ENCODE peak calls at places on chromosome 17, in eight cellular contexts. K is GM10248, T is NB4, L is H1, D is A549, N is transverse colon, X is HepG2, E is IMR-90. W is an unnamed sample.

GRCh38 chr17:1299729-1300579 is 20.5 kb downstream of the TRARG1 start:
- DNase-seq in K (no peak), T (no peak), L (no peak), D (no peak), N (no peak), X (no peak), E (no peak), W (no peak)

GRCh38 chr17:72588561-72588960 is 467.7 kb downstream of the SOX9 start:
- DNase-seq in K (no peak), T (no peak), L (no peak), D (no peak), N (no peak), X (no peak), E (no peak), W (no peak)

GRCh38 chr17:42325026-42325425 is 36.7 kb downstream of the STAT5A start:
- DNase-seq in K (no peak), T (no peak), L (no peak), D (peak), N (no peak), X (no peak), E (peak), W (no peak)

GRCh38 chr17:17661834-17662233 is 19.4 kb upstream of the RAI1 start:
- DNase-seq in K (no peak), T (no peak), L (no peak), D (no peak), N (no peak), X (no peak), E (no peak), W (no peak)

GRCh38 chr17:22310717-22311686 is 618.7 kb downstream of the KCNJ18 start:
- DNase-seq in K (no peak), T (peak), L (no peak), D (peak), N (no peak), X (peak), E (no peak), W (no peak)

GRCh38 chr17:83192161-83192788 is 112.9 kb downstream of the METRNL start:
- DNase-seq in K (no peak), T (peak), L (no peak), D (no peak), N (peak), X (no peak), E (peak), W (no peak)

GRCh38 chr17:17391575-17392370 is 85.0 kb upstream of the MED9 start:
- DNase-seq in K (no peak), T (no peak), L (no peak), D (no peak), N (peak), X (no peak), E (no peak), W (no peak)

GRCh38 chr17:81452551-81452950 is 57.3 kb downstream of the BAHCC1 start:
- DNase-seq in K (no peak), T (no peak), L (no peak), D (no peak), N (no peak), X (no peak), E (no peak), W (no peak)

GRCh38 chr17:1110844-1111598 is 68.8 kb downstream of the ABR start:
- DNase-seq in K (no peak), T (peak), L (no peak), D (peak), N (peak), X (peak), E (peak), W (no peak)

GRCh38 chr17:79009397-79010303 is at the start of gene CANT1:
- DNase-seq in K (peak), T (peak), L (peak), D (peak), N (peak), X (peak), E (peak), W (peak)

GRCh38 chr17:35540589-35541404 is 3.3 kb upstream of the SLFN12L start:
- DNase-seq in K (no peak), T (peak), L (no peak), D (no peak), N (peak), X (no peak), E (peak), W (no peak)

GRCh38 chr17:17351901-17352781 is 49.0 kb downstream of the NT5M start:
- DNase-seq in K (no peak), T (peak), L (no peak), D (no peak), N (no peak), X (peak), E (peak), W (no peak)

GRCh38 chr17:21330436-21331160 is 45.6 kb upstream of the KCNJ12 start:
- DNase-seq in K (no peak), T (no peak), L (no peak), D (no peak), N (no peak), X (no peak), E (no peak), W (no peak)

GRCh38 chr17:34458266-34458665 is 95.2 kb upstream of the CCL1 start:
- DNase-seq in K (no peak), T (no peak), L (no peak), D (no peak), N (no peak), X (no peak), E (no peak), W (no peak)

GRCh38 chr17:57357830-57358426 is 101.6 kb downstream of the MSI2 start:
- DNase-seq in K (peak), T (no peak), L (no peak), D (no peak), N (peak), X (no peak), E (no peak), W (no peak)

GRCh38 chr17:41792835-41793748 is 6.6 kb upstream of the JUP start:
- DNase-seq in K (no peak), T (peak), L (no peak), D (peak), N (peak), X (peak), E (peak), W (no peak)

GRCh38 chr17:1565860-1566259 is 3.3 kb upstream of the PITPNA start:
- DNase-seq in K (no peak), T (no peak), L (no peak), D (no peak), N (no peak), X (no peak), E (no peak), W (no peak)

GRCh38 chr17:17837380-17837821 is 615 bp upstream of the SREBF1 start:
- DNase-seq in K (no peak), T (peak), L (no peak), D (peak), N (no peak), X (peak), E (peak), W (no peak)

GRCh38 chr17:44121997-44122824 is 1.2 kb downstream of the HDAC5 start:
- DNase-seq in K (no peak), T (peak), L (no peak), D (no peak), N (no peak), X (no peak), E (no peak), W (no peak)

GRCh38 chr17:35254107-35254802 is 11.4 kb downstream of the SLFN5 start:
- DNase-seq in K (no peak), T (peak), L (no peak), D (peak), N (peak), X (peak), E (peak), W (no peak)

GRCh38 chr17:44599298-44600175 is 42.3 kb downstream of the FZD2 start:
- DNase-seq in K (no peak), T (no peak), L (no peak), D (peak), N (peak), X (no peak), E (peak), W (no peak)

GRCh38 chr17:78986048-78986648 is 6.4 kb upstream of the LGALS3BP start:
- DNase-seq in K (no peak), T (peak), L (no peak), D (no peak), N (peak), X (peak), E (peak), W (no peak)

GRCh38 chr17:2592974-2593845 is at the start of gene PAFAH1B1:
- DNase-seq in K (peak), T (peak), L (peak), D (peak), N (peak), X (peak), E (peak), W (peak)
- TF ChIP-seq CTCF in K (peak), T (no peak), L (no peak), D (peak), N (no peak), X (peak), E (peak), W (peak)

GRCh38 chr17:15977894-15978293 is 21.6 kb downstream of the ZSWIM7 start:
- DNase-seq in K (no peak), T (no peak), L (no peak), D (no peak), N (no peak), X (no peak), E (no peak), W (no peak)
- TF ChIP-seq CTCF in K (no peak), T (no peak), L (no peak), D (no peak), N (no peak), X (peak), E (no peak), W (no peak)

GRCh38 chr17:51731941-51732722 is 426.4 kb downstream of the CA10 start:
- DNase-seq in K (no peak), T (no peak), L (no peak), D (no peak), N (no peak), X (no peak), E (no peak), W (no peak)

GRCh38 chr17:51734976-51735375 is 423.5 kb downstream of the CA10 start:
- DNase-seq in K (no peak), T (no peak), L (no peak), D (no peak), N (no peak), X (no peak), E (no peak), W (no peak)

GRCh38 chr17:51733166-51733565 is 425.3 kb downstream of the CA10 start:
- DNase-seq in K (no peak), T (no peak), L (no peak), D (no peak), N (no peak), X (no peak), E (no peak), W (no peak)

GRCh38 chr17:51739245-51739886 is 419.1 kb downstream of the CA10 start:
- DNase-seq in K (no peak), T (no peak), L (no peak), D (no peak), N (no peak), X (no peak), E (no peak), W (no peak)

DNA sequence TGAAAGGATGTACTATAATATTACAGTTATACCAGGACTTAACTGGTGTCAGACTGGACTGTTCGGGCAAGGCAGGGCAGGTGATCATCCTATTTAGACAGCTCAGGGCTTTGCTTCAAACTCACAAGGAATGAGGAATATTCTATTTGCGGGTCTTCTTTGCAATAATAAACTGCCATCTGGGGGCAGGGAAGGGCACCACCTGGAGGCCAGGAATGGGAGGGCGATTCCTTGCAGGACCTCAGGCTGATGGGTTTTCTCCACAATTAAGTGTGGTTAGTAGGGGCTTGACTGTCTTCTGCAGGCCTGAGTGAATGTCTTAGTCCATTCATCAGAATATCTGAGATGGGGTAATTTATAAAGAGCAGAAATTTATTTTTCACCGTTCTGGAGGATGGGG is 424.1 kb downstream of the CA10 start:
- DNase-seq in K (peak), T (no peak), L (peak), D (no peak), N (no peak), X (no peak), E (no peak), W (no peak)
- TF ChIP-seq CTCF in K (no peak), T (no peak), L (peak), D (no peak), N (no peak), X (peak), E (no peak), W (peak)

DNA sequence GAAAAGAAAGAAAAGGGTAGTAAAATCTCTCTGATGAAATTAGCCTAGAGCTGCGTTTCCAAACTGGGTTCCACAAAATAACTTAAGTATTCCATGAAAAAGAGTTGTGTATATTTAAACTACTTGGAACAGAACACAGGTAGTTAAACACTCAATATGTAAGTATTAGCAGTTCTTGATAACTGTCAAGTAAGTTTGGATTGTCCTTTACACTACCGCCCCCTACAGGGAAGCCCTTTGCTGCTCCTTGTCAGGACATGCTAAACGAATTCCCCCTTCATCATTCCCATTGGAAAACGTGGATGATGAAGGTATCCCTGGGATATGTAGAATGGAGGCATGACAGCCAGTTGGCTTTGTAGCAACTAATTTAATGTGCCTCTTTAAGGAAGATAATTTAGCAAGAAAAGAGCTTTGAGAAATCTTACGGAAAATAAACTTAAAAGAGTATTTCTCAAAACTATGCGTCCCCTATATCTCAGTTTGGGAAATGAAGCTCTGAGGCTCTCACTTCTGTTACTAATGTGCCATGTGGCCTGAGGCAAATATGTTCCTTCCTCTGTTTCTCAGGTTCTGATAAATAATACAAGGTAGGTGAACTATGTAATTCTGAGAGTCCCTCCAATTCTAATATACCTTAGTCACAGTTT is 18.8 kb downstream of the NCBP3 start:
- DNase-seq in K (peak), T (peak), L (no peak), D (peak), N (peak), X (peak), E (peak), W (peak)
- TF ChIP-seq CTCF in K (peak), T (peak), L (peak), D (peak), N (peak), X (peak), E (peak), W (peak)

GRCh38 chr17:27455914-27456680 is at the start of gene KSR1:
- DNase-seq in K (peak), T (peak), L (peak), D (peak), N (peak), X (peak), E (peak), W (peak)
- TF ChIP-seq CTCF in K (peak), T (peak), L (peak), D (peak), N (peak), X (peak), E (peak), W (peak)

DNA sequence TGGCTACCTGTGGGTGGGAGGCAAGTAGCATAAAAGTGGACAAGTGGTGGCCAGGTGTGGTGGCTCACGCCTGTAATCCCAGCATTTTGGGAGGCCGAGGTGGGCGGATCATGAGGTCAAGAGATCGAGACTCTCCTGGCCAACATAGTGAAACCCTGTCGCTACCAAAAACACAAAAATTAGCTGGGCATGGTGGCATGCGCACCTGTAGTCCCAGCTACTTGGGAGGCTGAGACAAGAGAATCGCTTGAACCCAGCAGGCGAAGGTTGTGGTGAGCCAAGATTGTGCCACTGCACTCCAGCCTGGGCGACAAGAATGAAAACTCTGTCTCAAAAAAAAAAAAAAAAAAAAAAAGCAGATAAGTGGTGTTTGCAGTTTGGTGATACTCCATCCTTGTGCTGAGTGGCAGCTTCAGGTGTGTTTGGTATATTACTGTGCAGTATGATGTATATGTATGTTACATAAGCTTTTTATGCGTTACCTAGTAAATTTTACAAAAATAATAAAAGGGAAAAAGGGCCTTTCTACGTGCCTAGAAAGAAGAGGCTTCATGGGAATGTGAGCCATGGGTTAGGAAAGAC is 856 bp downstream of the ICAM2 start:
- DNase-seq in K (peak), T (no peak), L (no peak), D (no peak), N (no peak), X (no peak), E (no peak), W (no peak)
- TF ChIP-seq CTCF in K (no peak), T (no peak), L (no peak), D (no peak), N (no peak), X (no peak), E (no peak), W (no peak)

DNA sequence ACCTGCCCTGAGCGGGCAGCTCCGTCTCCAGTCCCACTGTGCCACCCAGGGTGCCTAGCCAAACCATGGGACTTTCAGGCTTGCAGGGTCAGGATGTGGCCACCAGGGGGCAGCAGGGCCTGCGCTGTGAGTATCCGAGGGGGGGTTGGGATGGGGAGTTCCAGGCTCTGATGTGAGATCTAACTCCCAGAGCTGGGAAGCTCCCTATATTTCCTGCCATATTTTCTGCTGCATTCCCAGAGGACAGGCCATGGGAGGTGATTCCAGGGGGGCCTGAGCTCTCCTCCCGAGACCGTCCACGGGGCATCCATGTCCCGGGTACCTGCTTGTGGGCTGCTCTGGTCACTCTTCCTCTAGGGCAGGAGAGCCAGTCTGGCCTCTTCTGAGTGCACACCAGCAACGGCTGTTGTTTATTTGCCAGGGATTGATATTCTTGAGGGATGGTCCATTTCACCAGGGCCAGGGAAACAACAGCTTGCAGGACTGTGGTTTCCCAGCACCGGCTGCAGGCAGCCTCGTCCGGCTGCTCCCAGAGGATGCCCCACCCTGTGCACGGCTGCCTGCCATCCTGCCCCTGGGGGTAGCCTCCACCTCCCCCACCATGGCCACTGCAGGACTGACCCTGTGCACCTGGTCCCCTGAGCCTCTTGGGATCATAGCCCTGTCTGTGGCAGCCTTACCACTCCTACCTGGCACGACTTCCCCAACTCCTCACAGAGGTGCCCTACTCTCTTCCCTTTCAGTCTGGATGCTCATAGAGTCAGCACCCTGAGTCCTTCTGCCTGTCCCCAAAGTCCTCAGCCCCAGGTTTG is 1.2 kb downstream of the GPR142 start:
- DNase-seq in K (peak), T (peak), L (no peak), D (peak), N (peak), X (peak), E (peak), W (peak)
- TF ChIP-seq CTCF in K (peak), T (peak), L (peak), D (peak), N (peak), X (peak), E (peak), W (peak)

GRCh38 chr17:38751144-38751802 is 1.3 kb upstream of the PSMB3 start:
- DNase-seq in K (no peak), T (peak), L (no peak), D (no peak), N (no peak), X (no peak), E (peak), W (no peak)

GRCh38 chr17:38750312-38751121 is 2.0 kb upstream of the PSMB3 start:
- DNase-seq in K (no peak), T (no peak), L (no peak), D (no peak), N (no peak), X (peak), E (peak), W (no peak)

GRCh38 chr17:38752930-38753506 is 477 bp downstream of the PSMB3 start:
- DNase-seq in K (no peak), T (no peak), L (no peak), D (no peak), N (no peak), X (no peak), E (no peak), W (no peak)

GRCh38 chr17:38751803-38752118 is 780 bp upstream of the PSMB3 start:
- DNase-seq in K (peak), T (peak), L (no peak), D (peak), N (peak), X (peak), E (peak), W (peak)

GRCh38 chr17:38752119-38752929 is at the start of gene PSMB3:
- DNase-seq in K (peak), T (peak), L (peak), D (peak), N (peak), X (peak), E (peak), W (peak)
- TF ChIP-seq CTCF in K (no peak), T (no peak), L (no peak), D (no peak), N (no peak), X (peak), E (no peak), W (no peak)

DNA sequence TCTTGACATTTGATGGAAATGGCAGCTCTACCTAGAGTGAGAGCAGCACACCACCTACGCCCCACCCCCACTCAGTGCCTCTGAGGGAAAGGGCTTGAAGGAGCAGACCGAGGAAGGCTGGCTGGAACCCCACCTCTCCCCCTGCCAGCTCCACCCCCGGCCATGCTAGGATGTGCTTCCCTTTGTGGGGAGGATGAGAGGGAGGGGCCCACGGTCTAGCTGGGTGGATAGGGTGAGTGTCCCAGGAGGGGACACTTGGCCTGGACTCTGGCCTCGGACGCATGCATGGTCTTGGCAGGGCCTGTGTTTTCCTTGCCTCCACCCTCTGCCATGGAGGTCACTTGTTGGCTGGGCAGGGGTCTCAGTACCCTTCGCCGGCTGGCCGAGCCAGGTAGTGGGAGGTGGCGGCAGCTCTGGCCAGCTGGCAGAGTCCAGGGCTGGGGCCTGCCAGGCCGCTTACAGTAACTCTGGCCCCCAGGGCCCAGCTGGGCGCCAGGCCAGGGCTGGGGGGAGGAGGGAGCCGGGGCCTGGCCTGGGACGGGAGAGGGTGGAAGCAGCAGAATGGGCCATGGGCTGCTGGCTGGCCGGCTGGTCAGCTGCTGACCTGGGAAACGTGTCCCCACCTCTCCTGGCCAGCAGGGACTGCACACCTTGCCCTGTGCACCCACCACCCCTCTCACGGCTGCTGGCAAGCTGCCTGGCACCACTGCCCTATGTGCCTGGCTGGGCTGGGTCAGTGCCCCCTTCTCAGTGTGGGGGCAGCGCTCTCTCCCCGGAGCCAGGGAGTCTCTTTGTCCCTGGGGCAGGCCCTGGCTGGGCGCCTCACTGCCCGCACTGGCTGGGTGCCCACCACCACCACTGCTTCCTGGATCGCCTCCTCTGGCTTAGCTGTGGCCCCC is 23.0 kb downstream of the RARA start:
- DNase-seq in K (no peak), T (no peak), L (no peak), D (no peak), N (peak), X (no peak), E (no peak), W (no peak)
- TF ChIP-seq CTCF in K (no peak), T (no peak), L (no peak), D (no peak), N (no peak), X (no peak), E (no peak), W (no peak)

W was measured in neural crest cell.